ENCODE peak calls at places on chromosomes 11 and 22, in six cellular contexts. B is AG10803; S is NCI-H1092; I is neural crest cell; H is NCI-H1105; L is activated CD4-positive, alpha-beta T cell treated with anti-CD3 and anti-CD28 coated beads for 4 hours. M is an unnamed sample.

GRCh38 chr11:132486060-132486459 is 1046.2 kb downstream of the OPCML start:
- DNase-seq in B (no peak), S (no peak), I (no peak), H (no peak), L (no peak), M (no peak)

GRCh38 chr11:114615448-114616361 is 20.1 kb upstream of the NXPE4 start:
- DNase-seq in B (no peak), S (no peak), I (no peak), H (no peak), L (no peak), M (no peak)

GRCh38 chr11:100684101-100685065 is 2.7 kb upstream of the ARHGAP42 start:
- DNase-seq in B (no peak), S (no peak), I (no peak), H (no peak), L (no peak), M (no peak)

GRCh38 chr11:62602141-62603071 is 741 bp upstream of the MTA2 start:
- DNase-seq in B (peak), S (peak), I (peak), H (peak), L (peak), M (peak)

GRCh38 chr11:130675456-130675855 is 227.0 kb downstream of the ADAMTS15 start:
- DNase-seq in B (peak), S (no peak), I (no peak), H (no peak), L (no peak), M (no peak)

GRCh38 chr22:30243671-30244465 is 2.7 kb downstream of the LIF start:
- DNase-seq in B (no peak), S (no peak), I (no peak), H (no peak), L (no peak), M (no peak)

GRCh38 chr11:1786466-1786865 is 22.7 kb upstream of the CTSD start:
- DNase-seq in B (no peak), S (no peak), I (no peak), H (no peak), L (no peak), M (no peak)

GRCh38 chr22:35043932-35044319 is 22.0 kb upstream of the ISX start:
- DNase-seq in B (no peak), S (no peak), I (no peak), H (no peak), L (no peak), M (no peak)

GRCh38 chr11:123069878-123070821 is 8.2 kb upstream of the HSPA8 start:
- DNase-seq in B (no peak), S (no peak), I (no peak), H (no peak), L (no peak), M (no peak)

GRCh38 chr11:63917685-63918523 is 940 bp upstream of the RCOR2 start:
- DNase-seq in B (peak), S (peak), I (peak), H (no peak), L (no peak), M (peak)